ENCODE peak calls at places on chromosomes 7 and 10, in eight cellular contexts. One of them, this sample, is unnamed.

GRCh38 chr10:124707546-124707945 is 36.6 kb downstream of the FAM53B start:
- DNase-seq in lower leg skin: no peak
- DNase-seq in Jurkat, Clone E6-1: no peak
- DNase-seq in activated CD4-positive, alpha-beta T cell treated with anti-CD3 and anti-CD28 coated beads, Interleukin-2, amount 50 U/mL, for 48 hours: no peak
- DNase-seq in NCI-H2107: no peak
- DNase-seq in renal cortical epithelial cell: no peak
- DNase-seq in HuH-7: no peak
- DNase-seq in T-helper 1 cell: no peak
- DNase-seq in this sample: no peak

GRCh38 chr7:157016352-157017041 is 6.0 kb upstream of the MNX1 start:
- DNase-seq in HuH-7: no peak
- DNase-seq in renal cortical epithelial cell: no peak
- DNase-seq in T-helper 1 cell: no peak
- DNase-seq in activated CD4-positive, alpha-beta T cell treated with anti-CD3 and anti-CD28 coated beads, Interleukin-2, amount 50 U/mL, for 48 hours: peak; percentile 66
- DNase-seq in NCI-H2107: no peak
- DNase-seq in lower leg skin: peak; percentile 66
- DNase-seq in Jurkat, Clone E6-1: no peak
- DNase-seq in this sample: no peak

GRCh38 chr10:61138728-61139127 is 194.7 kb upstream of the RHOBTB1 start:
- DNase-seq in renal cortical epithelial cell: no peak
- DNase-seq in T-helper 1 cell: no peak
- DNase-seq in NCI-H2107: no peak
- DNase-seq in Jurkat, Clone E6-1: no peak
- DNase-seq in lower leg skin: no peak
- DNase-seq in HuH-7: no peak
- DNase-seq in activated CD4-positive, alpha-beta T cell treated with anti-CD3 and anti-CD28 coated beads, Interleukin-2, amount 50 U/mL, for 48 hours: no peak
- DNase-seq in this sample: no peak

GRCh38 chr10:127894146-127894545 is 1.4 kb upstream of the CLRN3 start:
- DNase-seq in HuH-7: no peak
- DNase-seq in T-helper 1 cell: no peak
- DNase-seq in NCI-H2107: no peak
- DNase-seq in activated CD4-positive, alpha-beta T cell treated with anti-CD3 and anti-CD28 coated beads, Interleukin-2, amount 50 U/mL, for 48 hours: no peak
- DNase-seq in Jurkat, Clone E6-1: no peak
- DNase-seq in lower leg skin: no peak
- DNase-seq in renal cortical epithelial cell: peak; percentile 30
- DNase-seq in this sample: peak; percentile 37

GRCh38 chr10:72173635-72174296 is 42.0 kb upstream of the ANAPC16 start:
- DNase-seq in NCI-H2107: peak; percentile 7
- DNase-seq in T-helper 1 cell: peak; percentile 25
- DNase-seq in Jurkat, Clone E6-1: no peak
- DNase-seq in HuH-7: no peak
- DNase-seq in renal cortical epithelial cell: peak; percentile 92
- DNase-seq in lower leg skin: no peak
- DNase-seq in activated CD4-positive, alpha-beta T cell treated with anti-CD3 and anti-CD28 coated beads, Interleukin-2, amount 50 U/mL, for 48 hours: no peak
- DNase-seq in this sample: peak; percentile 7

GRCh38 chr7:25029075-25029474 is 49.1 kb upstream of the OSBPL3 start:
- DNase-seq in T-helper 1 cell: no peak
- DNase-seq in Jurkat, Clone E6-1: peak; percentile 62
- DNase-seq in lower leg skin: no peak
- DNase-seq in renal cortical epithelial cell: no peak
- DNase-seq in HuH-7: no peak
- DNase-seq in activated CD4-positive, alpha-beta T cell treated with anti-CD3 and anti-CD28 coated beads, Interleukin-2, amount 50 U/mL, for 48 hours: peak; percentile 12
- DNase-seq in NCI-H2107: no peak
- DNase-seq in this sample: no peak

GRCh38 chr10:131058799-131059198 is 252.7 kb downstream of the TCERG1L start:
- DNase-seq in Jurkat, Clone E6-1: no peak
- DNase-seq in renal cortical epithelial cell: no peak
- DNase-seq in lower leg skin: no peak
- DNase-seq in activated CD4-positive, alpha-beta T cell treated with anti-CD3 and anti-CD28 coated beads, Interleukin-2, amount 50 U/mL, for 48 hours: no peak
- DNase-seq in HuH-7: no peak
- DNase-seq in T-helper 1 cell: no peak
- DNase-seq in NCI-H2107: no peak
- DNase-seq in this sample: no peak

GRCh38 chr7:136956232-136956631 is 87.8 kb downstream of the CHRM2 start:
- DNase-seq in HuH-7: no peak
- DNase-seq in renal cortical epithelial cell: no peak
- DNase-seq in NCI-H2107: no peak
- DNase-seq in Jurkat, Clone E6-1: no peak
- DNase-seq in lower leg skin: no peak
- DNase-seq in T-helper 1 cell: no peak
- DNase-seq in activated CD4-positive, alpha-beta T cell treated with anti-CD3 and anti-CD28 coated beads, Interleukin-2, amount 50 U/mL, for 48 hours: no peak
- DNase-seq in this sample: peak; percentile 26

GRCh38 chr7:962401-963081 is 8.1 kb upstream of the ADAP1 start:
- DNase-seq in lower leg skin: peak; percentile 72
- DNase-seq in Jurkat, Clone E6-1: no peak
- DNase-seq in renal cortical epithelial cell: no peak
- DNase-seq in NCI-H2107: no peak
- DNase-seq in HuH-7: no peak
- DNase-seq in T-helper 1 cell: no peak
- DNase-seq in activated CD4-positive, alpha-beta T cell treated with anti-CD3 and anti-CD28 coated beads, Interleukin-2, amount 50 U/mL, for 48 hours: no peak
- DNase-seq in this sample: no peak

GRCh38 chr7:129774359-129774758 is 162.8 kb downstream of the NRF1 start:
- DNase-seq in lower leg skin: no peak
- DNase-seq in HuH-7: no peak
- DNase-seq in NCI-H2107: no peak
- DNase-seq in activated CD4-positive, alpha-beta T cell treated with anti-CD3 and anti-CD28 coated beads, Interleukin-2, amount 50 U/mL, for 48 hours: no peak
- DNase-seq in T-helper 1 cell: no peak
- DNase-seq in Jurkat, Clone E6-1: no peak
- DNase-seq in renal cortical epithelial cell: no peak
- DNase-seq in this sample: no peak

GRCh38 chr10:132123606-132124005 is 57.9 kb downstream of the JAKMIP3 start:
- DNase-seq in Jurkat, Clone E6-1: no peak
- DNase-seq in lower leg skin: no peak
- DNase-seq in NCI-H2107: no peak
- DNase-seq in renal cortical epithelial cell: no peak
- DNase-seq in HuH-7: no peak
- DNase-seq in activated CD4-positive, alpha-beta T cell treated with anti-CD3 and anti-CD28 coated beads, Interleukin-2, amount 50 U/mL, for 48 hours: no peak
- DNase-seq in T-helper 1 cell: no peak
- DNase-seq in this sample: no peak

GRCh38 chr10:107577226-107577625 is 412.7 kb upstream of the SORCS1 start:
- DNase-seq in activated CD4-positive, alpha-beta T cell treated with anti-CD3 and anti-CD28 coated beads, Interleukin-2, amount 50 U/mL, for 48 hours: no peak
- DNase-seq in Jurkat, Clone E6-1: no peak
- DNase-seq in HuH-7: no peak
- DNase-seq in NCI-H2107: no peak
- DNase-seq in T-helper 1 cell: no peak
- DNase-seq in lower leg skin: no peak
- DNase-seq in renal cortical epithelial cell: no peak
- DNase-seq in this sample: no peak

GRCh38 chr10:132397671-132398565 is 918 bp downstream of the PWWP2B start:
- DNase-seq in T-helper 1 cell: peak; percentile 26
- DNase-seq in NCI-H2107: no peak
- DNase-seq in activated CD4-positive, alpha-beta T cell treated with anti-CD3 and anti-CD28 coated beads, Interleukin-2, amount 50 U/mL, for 48 hours: peak; percentile 59
- DNase-seq in Jurkat, Clone E6-1: peak; percentile 17
- DNase-seq in lower leg skin: no peak
- DNase-seq in HuH-7: peak; percentile 66
- DNase-seq in renal cortical epithelial cell: peak; percentile 16
- DNase-seq in this sample: peak; percentile 68

GRCh38 chr10:89805599-89806013 is 104.2 kb downstream of the KIF20B start:
- DNase-seq in activated CD4-positive, alpha-beta T cell treated with anti-CD3 and anti-CD28 coated beads, Interleukin-2, amount 50 U/mL, for 48 hours: peak; percentile 75
- DNase-seq in renal cortical epithelial cell: no peak
- DNase-seq in NCI-H2107: no peak
- DNase-seq in T-helper 1 cell: peak; percentile 73
- DNase-seq in lower leg skin: no peak
- DNase-seq in HuH-7: no peak
- DNase-seq in Jurkat, Clone E6-1: no peak
- DNase-seq in this sample: no peak

GRCh38 chr10:33287112-33287511 is 47.4 kb downstream of the NRP1 start:
- DNase-seq in HuH-7: no peak
- DNase-seq in NCI-H2107: no peak
- DNase-seq in lower leg skin: no peak
- DNase-seq in Jurkat, Clone E6-1: no peak
- DNase-seq in activated CD4-positive, alpha-beta T cell treated with anti-CD3 and anti-CD28 coated beads, Interleukin-2, amount 50 U/mL, for 48 hours: no peak
- DNase-seq in T-helper 1 cell: no peak
- DNase-seq in renal cortical epithelial cell: no peak
- DNase-seq in this sample: no peak

GRCh38 chr10:48804740-48805182 is 120.1 kb downstream of the WDFY4 start:
- DNase-seq in NCI-H2107: no peak
- DNase-seq in T-helper 1 cell: no peak
- DNase-seq in HuH-7: no peak
- DNase-seq in activated CD4-positive, alpha-beta T cell treated with anti-CD3 and anti-CD28 coated beads, Interleukin-2, amount 50 U/mL, for 48 hours: no peak
- DNase-seq in lower leg skin: no peak
- DNase-seq in Jurkat, Clone E6-1: peak; percentile 70
- DNase-seq in renal cortical epithelial cell: no peak
- DNase-seq in this sample: no peak

GRCh38 chr7:1474736-1475135 is 15.5 kb upstream of the MICALL2 start:
- DNase-seq in NCI-H2107: no peak
- DNase-seq in lower leg skin: no peak
- DNase-seq in renal cortical epithelial cell: no peak
- DNase-seq in Jurkat, Clone E6-1: no peak
- DNase-seq in activated CD4-positive, alpha-beta T cell treated with anti-CD3 and anti-CD28 coated beads, Interleukin-2, amount 50 U/mL, for 48 hours: no peak
- DNase-seq in HuH-7: no peak
- DNase-seq in T-helper 1 cell: no peak
- DNase-seq in this sample: peak; percentile 52

GRCh38 chr7:82932516-82932915 is 230.2 kb downstream of the PCLO start:
- DNase-seq in Jurkat, Clone E6-1: no peak
- DNase-seq in activated CD4-positive, alpha-beta T cell treated with anti-CD3 and anti-CD28 coated beads, Interleukin-2, amount 50 U/mL, for 48 hours: no peak
- DNase-seq in T-helper 1 cell: no peak
- DNase-seq in renal cortical epithelial cell: no peak
- DNase-seq in NCI-H2107: no peak
- DNase-seq in lower leg skin: no peak
- DNase-seq in HuH-7: no peak
- DNase-seq in this sample: no peak

GRCh38 chr7:76292206-76292573 is 10.3 kb upstream of the HSPB1 start:
- DNase-seq in renal cortical epithelial cell: no peak
- DNase-seq in NCI-H2107: no peak
- DNase-seq in T-helper 1 cell: no peak
- DNase-seq in Jurkat, Clone E6-1: no peak
- DNase-seq in HuH-7: no peak
- DNase-seq in lower leg skin: peak; percentile 93
- DNase-seq in activated CD4-positive, alpha-beta T cell treated with anti-CD3 and anti-CD28 coated beads, Interleukin-2, amount 50 U/mL, for 48 hours: no peak
- DNase-seq in this sample: no peak

GRCh38 chr10:5573968-5574641 is 49.3 kb downstream of the CALML3 start:
- DNase-seq in T-helper 1 cell: no peak
- DNase-seq in lower leg skin: no peak
- DNase-seq in renal cortical epithelial cell: no peak
- DNase-seq in HuH-7: no peak
- DNase-seq in Jurkat, Clone E6-1: no peak
- DNase-seq in NCI-H2107: no peak
- DNase-seq in activated CD4-positive, alpha-beta T cell treated with anti-CD3 and anti-CD28 coated beads, Interleukin-2, amount 50 U/mL, for 48 hours: no peak
- DNase-seq in this sample: no peak